ENCODE peak calls at places on chromosome 1, in five cellular contexts. Y is left ventricle myocardium inferior, H is lung, F is ELF-1, T is NB4. U is an unnamed sample.

GRCh38 chr1:171424494-171424893 is 60.8 kb upstream of the PRRC2C start:
- DNase-seq in Y (no peak), H (no peak), F (peak), T (no peak), U (no peak)

GRCh38 chr1:14778882-14779594 is 180.6 kb downstream of the KAZN start:
- DNase-seq in Y (no peak), H (peak), F (peak), T (peak), U (no peak)

GRCh38 chr1:26318338-26319064 is 743 bp downstream of the CD52 start:
- DNase-seq in Y (peak), H (no peak), F (no peak), T (peak), U (no peak)

GRCh38 chr1:204858381-204858821 is 12.3 kb upstream of the NFASC start:
- DNase-seq in Y (no peak), H (no peak), F (no peak), T (no peak), U (no peak)

GRCh38 chr1:112868191-112868590 is 87.8 kb downstream of the SLC16A1 start:
- DNase-seq in Y (no peak), H (no peak), F (no peak), T (no peak), U (no peak)

GRCh38 chr1:183234660-183235476 is 48.8 kb downstream of the LAMC2 start:
- DNase-seq in Y (peak), H (peak), F (peak), T (peak), U (peak)

GRCh38 chr1:33128781-33129180 is 47.8 kb downstream of the AZIN2 start:
- DNase-seq in Y (no peak), H (no peak), F (no peak), T (no peak), U (no peak)

GRCh38 chr1:9573723-9574122 is 15.0 kb upstream of the TMEM201 start:
- DNase-seq in Y (no peak), H (no peak), F (no peak), T (peak), U (no peak)

GRCh38 chr1:212077028-212077427 is 41.5 kb downstream of the DTL start:
- DNase-seq in Y (no peak), H (no peak), F (no peak), T (no peak), U (peak)

GRCh38 chr1:212470059-212470458 is 37.3 kb downstream of the NENF start:
- DNase-seq in Y (peak), H (peak), F (peak), T (no peak), U (peak)

GRCh38 chr1:89808429-89809117 is 12.3 kb upstream of the LRRC8D start:
- DNase-seq in Y (no peak), H (no peak), F (peak), T (no peak), U (peak)

GRCh38 chr1:91872560-91873081 is 13.3 kb downstream of the TGFBR3 start:
- DNase-seq in Y (no peak), H (no peak), F (no peak), T (peak), U (peak)

GRCh38 chr1:155951753-155952504 is 10.5 kb downstream of the RXFP4 start:
- DNase-seq in Y (no peak), H (no peak), F (no peak), T (no peak), U (no peak)

GRCh38 chr1:38005195-38006007 is at the start of gene FHL3:
- DNase-seq in Y (peak), H (peak), F (no peak), T (peak), U (peak)

GRCh38 chr1:171245458-171246064 is 2.7 kb upstream of the FMO1 start:
- DNase-seq in Y (no peak), H (no peak), F (peak), T (peak), U (peak)

GRCh38 chr1:17943506-17943905 is 164.1 kb upstream of the IGSF21 start:
- DNase-seq in Y (no peak), H (no peak), F (no peak), T (no peak), U (no peak)

GRCh38 chr1:28010979-28011378 is 51.2 kb downstream of the XKR8 start:
- DNase-seq in Y (no peak), H (no peak), F (no peak), T (no peak), U (no peak)

GRCh38 chr1:58035523-58035922 is 511.0 kb downstream of the OMA1 start:
- DNase-seq in Y (no peak), H (no peak), F (no peak), T (peak), U (no peak)

GRCh38 chr1:14111121-14111520 is 411.1 kb downstream of the PRDM2 start:
- DNase-seq in Y (no peak), H (no peak), F (no peak), T (no peak), U (no peak)

GRCh38 chr1:246198141-246198820 is 308.8 kb downstream of the SMYD3 start:
- DNase-seq in Y (no peak), H (no peak), F (no peak), T (no peak), U (no peak)

GRCh38 chr1:147209825-147210821 is 15.0 kb downstream of the FMO5 start:
- DNase-seq in Y (no peak), H (no peak), F (no peak), T (no peak), U (no peak)